ENCODE peak calls at places on chromosomes 7 and 10, in seven cellular contexts. One of them, this sample, is unnamed.

GRCh38 chr10:74825033-74825370 is 1.4 kb upstream of the KAT6B start:
- DNase-seq in KG1: no peak
- DNase-seq in body of pancreas: no peak
- DNase-seq in activated naive CD8-positive, alpha-beta T cell treated with anti-CD3 and anti-CD28 coated beads, Interleukin-2, amount 50 U/mL, for 24 hours: peak; percentile 59
- DNase-seq in effector CD4-positive, alpha-beta T cell: peak; percentile 42
- DNase-seq in HTR-8/SVneo: peak; percentile 25
- DNase-seq in MV-4-11: no peak
- DNase-seq in this sample: no peak

GRCh38 chr10:130511801-130512200 is 375.6 kb downstream of the GLRX3 start:
- DNase-seq in KG1: no peak
- DNase-seq in HTR-8/SVneo: no peak
- DNase-seq in activated naive CD8-positive, alpha-beta T cell treated with anti-CD3 and anti-CD28 coated beads, Interleukin-2, amount 50 U/mL, for 24 hours: no peak
- DNase-seq in body of pancreas: no peak
- DNase-seq in MV-4-11: no peak
- DNase-seq in effector CD4-positive, alpha-beta T cell: no peak
- DNase-seq in this sample: no peak

GRCh38 chr10:541750-542371 is 147.6 kb downstream of the DIP2C start:
- DNase-seq in body of pancreas: peak; percentile 11
- DNase-seq in effector CD4-positive, alpha-beta T cell: no peak
- DNase-seq in MV-4-11: no peak
- DNase-seq in activated naive CD8-positive, alpha-beta T cell treated with anti-CD3 and anti-CD28 coated beads, Interleukin-2, amount 50 U/mL, for 24 hours: no peak
- DNase-seq in KG1: no peak
- DNase-seq in HTR-8/SVneo: no peak
- DNase-seq in this sample: no peak

GRCh38 chr10:91210435-91210834 is 10.0 kb upstream of the PCGF5 start:
- DNase-seq in KG1: no peak
- DNase-seq in body of pancreas: peak; percentile 50
- DNase-seq in effector CD4-positive, alpha-beta T cell: no peak
- DNase-seq in activated naive CD8-positive, alpha-beta T cell treated with anti-CD3 and anti-CD28 coated beads, Interleukin-2, amount 50 U/mL, for 24 hours: no peak
- DNase-seq in HTR-8/SVneo: no peak
- DNase-seq in MV-4-11: no peak
- DNase-seq in this sample: no peak

GRCh38 chr10:52642208-52642607 is 130.4 kb downstream of the MBL2 start:
- DNase-seq in MV-4-11: no peak
- DNase-seq in HTR-8/SVneo: no peak
- DNase-seq in body of pancreas: no peak
- DNase-seq in activated naive CD8-positive, alpha-beta T cell treated with anti-CD3 and anti-CD28 coated beads, Interleukin-2, amount 50 U/mL, for 24 hours: no peak
- DNase-seq in effector CD4-positive, alpha-beta T cell: no peak
- DNase-seq in KG1: no peak
- DNase-seq in this sample: no peak

GRCh38 chr7:134565643-134566136 is 16.8 kb downstream of the AKR1B15 start:
- DNase-seq in activated naive CD8-positive, alpha-beta T cell treated with anti-CD3 and anti-CD28 coated beads, Interleukin-2, amount 50 U/mL, for 24 hours: no peak
- DNase-seq in effector CD4-positive, alpha-beta T cell: no peak
- DNase-seq in body of pancreas: no peak
- DNase-seq in HTR-8/SVneo: no peak
- DNase-seq in KG1: no peak
- DNase-seq in MV-4-11: no peak
- DNase-seq in this sample: no peak

GRCh38 chr7:22389892-22390291 is 32.9 kb upstream of the RAPGEF5 start:
- DNase-seq in KG1: no peak
- DNase-seq in activated naive CD8-positive, alpha-beta T cell treated with anti-CD3 and anti-CD28 coated beads, Interleukin-2, amount 50 U/mL, for 24 hours: no peak
- DNase-seq in body of pancreas: no peak
- DNase-seq in effector CD4-positive, alpha-beta T cell: no peak
- DNase-seq in HTR-8/SVneo: no peak
- DNase-seq in MV-4-11: no peak
- DNase-seq in this sample: no peak

GRCh38 chr10:109995178-109995577 is 12.6 kb upstream of the ADD3 start:
- DNase-seq in body of pancreas: no peak
- DNase-seq in MV-4-11: no peak
- DNase-seq in KG1: no peak
- DNase-seq in HTR-8/SVneo: no peak
- DNase-seq in effector CD4-positive, alpha-beta T cell: no peak
- DNase-seq in activated naive CD8-positive, alpha-beta T cell treated with anti-CD3 and anti-CD28 coated beads, Interleukin-2, amount 50 U/mL, for 24 hours: no peak
- DNase-seq in this sample: no peak

GRCh38 chr7:92137531-92137930 is 3.3 kb upstream of the CYP51A1 start:
- DNase-seq in body of pancreas: no peak
- DNase-seq in activated naive CD8-positive, alpha-beta T cell treated with anti-CD3 and anti-CD28 coated beads, Interleukin-2, amount 50 U/mL, for 24 hours: no peak
- DNase-seq in effector CD4-positive, alpha-beta T cell: no peak
- DNase-seq in KG1: no peak
- DNase-seq in HTR-8/SVneo: no peak
- DNase-seq in MV-4-11: no peak
- DNase-seq in this sample: no peak

GRCh38 chr10:131017566-131018285 is 293.8 kb downstream of the TCERG1L start:
- DNase-seq in effector CD4-positive, alpha-beta T cell: no peak
- DNase-seq in activated naive CD8-positive, alpha-beta T cell treated with anti-CD3 and anti-CD28 coated beads, Interleukin-2, amount 50 U/mL, for 24 hours: no peak
- DNase-seq in MV-4-11: no peak
- DNase-seq in body of pancreas: no peak
- DNase-seq in KG1: no peak
- DNase-seq in HTR-8/SVneo: no peak
- DNase-seq in this sample: no peak

GRCh38 chr7:1434891-1435670 is 24.2 kb downstream of the MICALL2 start:
- DNase-seq in MV-4-11: no peak
- DNase-seq in KG1: no peak
- DNase-seq in HTR-8/SVneo: no peak
- DNase-seq in body of pancreas: no peak
- DNase-seq in effector CD4-positive, alpha-beta T cell: no peak
- DNase-seq in activated naive CD8-positive, alpha-beta T cell treated with anti-CD3 and anti-CD28 coated beads, Interleukin-2, amount 50 U/mL, for 24 hours: no peak
- DNase-seq in this sample: no peak

GRCh38 chr7:131604841-131605279 is 48.4 kb upstream of the PODXL start:
- DNase-seq in MV-4-11: no peak
- DNase-seq in effector CD4-positive, alpha-beta T cell: no peak
- DNase-seq in body of pancreas: no peak
- DNase-seq in KG1: no peak
- DNase-seq in HTR-8/SVneo: peak; percentile 63
- DNase-seq in activated naive CD8-positive, alpha-beta T cell treated with anti-CD3 and anti-CD28 coated beads, Interleukin-2, amount 50 U/mL, for 24 hours: no peak
- DNase-seq in this sample: no peak

GRCh38 chr7:66281678-66282593 is 76.8 kb downstream of the TPST1 start:
- DNase-seq in activated naive CD8-positive, alpha-beta T cell treated with anti-CD3 and anti-CD28 coated beads, Interleukin-2, amount 50 U/mL, for 24 hours: no peak
- DNase-seq in body of pancreas: no peak
- DNase-seq in effector CD4-positive, alpha-beta T cell: no peak
- DNase-seq in HTR-8/SVneo: peak; percentile 46
- DNase-seq in KG1: no peak
- DNase-seq in MV-4-11: no peak
- DNase-seq in this sample: no peak

GRCh38 chr10:71727429-71728217 is 8.0 kb upstream of the C10orf105 start:
- DNase-seq in effector CD4-positive, alpha-beta T cell: peak; percentile 64
- DNase-seq in activated naive CD8-positive, alpha-beta T cell treated with anti-CD3 and anti-CD28 coated beads, Interleukin-2, amount 50 U/mL, for 24 hours: peak; percentile 72
- DNase-seq in MV-4-11: peak; percentile 93
- DNase-seq in HTR-8/SVneo: no peak
- DNase-seq in body of pancreas: peak; percentile 35
- DNase-seq in KG1: peak; percentile 67
- DNase-seq in this sample: no peak